ENCODE peak calls at places on chromosomes 5 and 9, in five cellular contexts. Y, V, A, X and N are unnamed samples.

GRCh38 chr9:129160712-129161533 is 17.1 kb downstream of the IER5L start:
- DNase-seq in Y (no peak), V (no peak), A (no peak), X (no peak), N (no peak)

GRCh38 chr9:2271426-2271825 is 256.3 kb downstream of the SMARCA2 start:
- DNase-seq in Y (peak; percentile 37), V (peak; percentile 53), A (peak; percentile 13), X (peak; percentile 18), N (no peak)

GRCh38 chr5:68285857-68286611 is 70.5 kb downstream of the PIK3R1 start:
- DNase-seq in Y (no peak), V (no peak), A (peak; percentile 22), X (peak; percentile 44), N (peak; percentile 40)

GRCh38 chr9:78971505-78971904 is 600.3 kb upstream of the TLE4 start:
- DNase-seq in Y (no peak), V (no peak), A (no peak), X (no peak), N (no peak)

GRCh38 chr9:27356446-27356845 is 59.5 kb upstream of the EQTN start:
- DNase-seq in Y (no peak), V (no peak), A (no peak), X (no peak), N (no peak)

GRCh38 chr5:120159155-120159554 is 304.9 kb upstream of the PRR16 start:
- DNase-seq in Y (no peak), V (no peak), A (no peak), X (no peak), N (no peak)

GRCh38 chr9:110027624-110028023 is 180.3 kb downstream of the C9orf152 start:
- DNase-seq in Y (no peak), V (no peak), A (no peak), X (no peak), N (peak; percentile 79)

GRCh38 chr9:108282872-108283271 is 572.9 kb downstream of the ACTL7B start:
- DNase-seq in Y (no peak), V (no peak), A (peak; percentile 15), X (no peak), N (peak; percentile 6)

GRCh38 chr9:1173986-1174385 is 123.8 kb downstream of the DMRT2 start:
- DNase-seq in Y (no peak), V (no peak), A (no peak), X (no peak), N (no peak)

GRCh38 chr5:2129581-2130272 is 247.0 kb upstream of the IRX4 start:
- DNase-seq in Y (no peak), V (no peak), A (no peak), X (no peak), N (no peak)

GRCh38 chr5:8905021-8905420 is 640.9 kb downstream of the SEMA5A start:
- DNase-seq in Y (no peak), V (no peak), A (no peak), X (no peak), N (no peak)

GRCh38 chr9:131411719-131412681 is 18.1 kb downstream of the PRRC2B start:
- DNase-seq in Y (no peak), V (no peak), A (no peak), X (no peak), N (peak; percentile 77)

GRCh38 chr5:1004598-1005361 is 3.8 kb upstream of the NKD2 start:
- DNase-seq in Y (no peak), V (no peak), A (peak; percentile 87), X (no peak), N (no peak)

GRCh38 chr9:101119206-101119819 is 90.8 kb downstream of the PLPPR1 start:
- DNase-seq in Y (no peak), V (no peak), A (peak; percentile 47), X (peak; percentile 28), N (peak; percentile 57)

GRCh38 chr9:131320031-131320685 is 30.6 kb downstream of the PLPP7 start:
- DNase-seq in Y (no peak), V (no peak), A (peak; percentile 10), X (no peak), N (no peak)

GRCh38 chr9:73173526-73174411 is 22.1 kb downstream of the ANXA1 start:
- DNase-seq in Y (no peak), V (no peak), A (no peak), X (no peak), N (no peak)

GRCh38 chr9:122126340-122127333 is 32.9 kb downstream of the NDUFA8 start:
- DNase-seq in Y (no peak), V (no peak), A (peak; percentile 42), X (no peak), N (peak; percentile 35)

GRCh38 chr9:97300586-97300985 is 6.9 kb upstream of the CCDC180 start:
- DNase-seq in Y (no peak), V (no peak), A (no peak), X (no peak), N (no peak)

GRCh38 chr9:129964901-129965734 is 77.9 kb downstream of the FNBP1 start:
- DNase-seq in Y (no peak), V (no peak), A (no peak), X (no peak), N (no peak)

GRCh38 chr9:84966876-84967830 is 297.6 kb downstream of the NTRK2 start:
- DNase-seq in Y (no peak), V (peak; percentile 39), A (no peak), X (no peak), N (peak; percentile 4)

GRCh38 chr5:36934740-36935356 is 58.3 kb downstream of the NIPBL start:
- DNase-seq in Y (no peak), V (no peak), A (no peak), X (no peak), N (no peak)

GRCh38 chr5:172872997-172873491 is 39.0 kb downstream of the ERGIC1 start:
- DNase-seq in Y (no peak), V (no peak), A (no peak), X (no peak), N (no peak)

GRCh38 chr9:37471942-37472679 is 6.9 kb upstream of the ZBTB5 start:
- DNase-seq in Y (no peak), V (peak; percentile 58), A (no peak), X (peak; percentile 95), N (peak; percentile 24)

GRCh38 chr5:50968296-50969206 is 302.1 kb downstream of the PARP8 start:
- DNase-seq in Y (no peak), V (no peak), A (no peak), X (no peak), N (no peak)

GRCh38 chr5:50969207-50970145 is 303.0 kb downstream of the PARP8 start:
- DNase-seq in Y (no peak), V (no peak), A (no peak), X (no peak), N (no peak)

GRCh38 chr5:50966986-50967385 is 300.5 kb downstream of the PARP8 start:
- DNase-seq in Y (no peak), V (no peak), A (no peak), X (no peak), N (no peak)

GRCh38 chr5:50965621-50966362 is 299.4 kb downstream of the PARP8 start:
- DNase-seq in Y (no peak), V (no peak), A (no peak), X (no peak), N (no peak)

DNA sequence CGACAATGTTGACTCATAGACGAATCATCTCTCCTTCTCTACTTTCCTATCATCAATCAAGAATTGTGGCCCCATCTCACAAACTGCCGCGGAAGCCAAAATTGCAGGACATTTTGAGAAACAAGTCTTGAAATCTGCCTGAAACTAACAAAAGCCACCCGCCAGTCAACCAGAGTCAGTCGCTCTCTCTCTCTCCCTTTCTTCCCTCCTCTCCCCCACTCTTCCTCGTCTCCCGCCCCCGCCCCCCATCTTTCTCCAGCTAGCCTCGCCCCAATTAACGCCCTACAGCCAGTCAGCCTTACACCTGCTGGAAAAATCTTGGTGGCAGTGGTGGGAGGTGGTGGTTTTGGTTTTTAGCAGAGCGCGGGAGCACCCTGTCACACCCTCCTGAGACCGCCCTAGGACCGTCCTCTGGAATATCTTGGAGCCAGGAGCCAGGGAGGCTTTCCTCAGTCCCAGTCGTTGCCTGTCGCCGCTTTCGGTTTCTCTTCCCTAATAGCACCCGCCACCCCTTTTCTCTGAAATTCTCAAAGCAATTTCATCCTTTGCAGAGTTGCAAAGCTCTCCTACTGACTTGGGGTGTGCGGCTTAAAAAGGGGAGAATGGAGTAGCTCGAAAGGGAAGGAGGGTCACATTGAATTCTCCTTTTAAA is 301.1 kb downstream of the PARP8 start:
- DNase-seq in Y (no peak), V (no peak), A (no peak), X (no peak), N (no peak)
- TF ChIP-seq SRF in Y (no peak), V (no peak), A (no peak), X (no peak), N (no peak)

GRCh38 chr5:65876496-65876895 is 49.9 kb upstream of the ERBIN start:
- DNase-seq in Y (no peak), V (no peak), A (no peak), X (no peak), N (no peak)

GRCh38 chr5:65876970-65877369 is 49.4 kb upstream of the ERBIN start:
- DNase-seq in Y (no peak), V (no peak), A (no peak), X (no peak), N (no peak)

GRCh38 chr5:65873181-65873580 is 53.2 kb upstream of the ERBIN start:
- DNase-seq in Y (no peak), V (no peak), A (no peak), X (no peak), N (no peak)

GRCh38 chr5:65871182-65871581 is 55.2 kb upstream of the ERBIN start:
- DNase-seq in Y (no peak), V (no peak), A (no peak), X (peak; percentile 56), N (no peak)

GRCh38 chr5:65874241-65874640 is 52.1 kb upstream of the ERBIN start:
- DNase-seq in Y (no peak), V (no peak), A (no peak), X (no peak), N (no peak)
- TF ChIP-seq CEBPB in Y (no peak), V (no peak), A (no peak), X (no peak), N (no peak)

GRCh38 chr9:14031761-14032279 is 282.1 kb downstream of the NFIB start:
- DNase-seq in Y (no peak), V (no peak), A (no peak), X (no peak), N (no peak)

GRCh38 chr9:14031015-14031414 is 282.9 kb downstream of the NFIB start:
- DNase-seq in Y (no peak), V (no peak), A (no peak), X (no peak), N (no peak)

GRCh38 chr9:14033067-14033466 is 280.9 kb downstream of the NFIB start:
- DNase-seq in Y (no peak), V (no peak), A (no peak), X (no peak), N (no peak)

GRCh38 chr9:14029811-14030210 is 284.1 kb downstream of the NFIB start:
- DNase-seq in Y (no peak), V (no peak), A (no peak), X (no peak), N (no peak)

DNA sequence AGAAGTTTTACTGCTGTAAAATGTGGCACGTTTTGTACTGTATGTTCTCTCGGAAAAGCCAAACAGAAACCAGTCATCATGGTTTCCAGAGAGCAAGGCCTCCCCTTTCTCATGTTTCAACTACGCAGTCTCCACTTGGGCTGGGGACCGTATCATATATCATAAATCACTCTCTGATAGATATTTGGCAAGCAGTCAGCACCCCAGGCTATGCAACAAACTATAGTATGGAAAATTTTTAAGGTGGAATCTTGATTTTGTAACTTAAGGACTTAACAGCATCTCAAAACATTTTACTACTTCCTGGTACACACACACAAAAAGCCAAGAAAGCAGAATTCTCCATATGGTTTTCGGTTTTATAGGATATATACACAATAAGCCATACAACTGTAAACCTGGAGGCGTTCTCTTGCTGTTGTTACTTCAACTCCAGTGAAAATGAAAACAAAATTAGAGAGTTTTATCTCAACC is 283.6 kb downstream of the NFIB start:
- DNase-seq in Y (no peak), V (no peak), A (no peak), X (no peak), N (no peak)
- TF ChIP-seq SRF in Y (no peak), V (no peak), A (no peak), X (no peak), N (no peak)

GRCh38 chr9:6564370-6564769 is 81.2 kb downstream of the GLDC start:
- DNase-seq in Y (no peak), V (no peak), A (no peak), X (no peak), N (no peak)
- TF ChIP-seq CEBPB in Y (no peak), V (no peak), A (no peak), X (no peak), N (no peak)